ENCODE peak calls at places on chromosomes 16 and 17, in five cellular contexts. U is endothelial cell of umbilical vein, T is MM.1S, N is OCI-LY7, C is HCT116. Q is an unnamed sample.

GRCh38 chr16:1119129-1119528 is 23.1 kb upstream of the C1QTNF8 start:
- DNase-seq in U (no peak), N (no peak), C (no peak), T (no peak), Q (no peak)

GRCh38 chr17:561118-561517 is 153.5 kb downstream of the VPS53 start:
- DNase-seq in T (no peak), N (no peak), U (peak), C (no peak), Q (peak)

GRCh38 chr16:89422905-89423630 is 67.3 kb downstream of the ANKRD11 start:
- DNase-seq in C (no peak), U (no peak), T (peak), N (no peak), Q (peak)

GRCh38 chr16:88705746-88706287 is 391 bp downstream of the RNF166 start:
- DNase-seq in N (peak), C (no peak), U (peak), T (no peak), Q (no peak)

GRCh38 chr16:19227643-19228042 is 57.9 kb upstream of the CLEC19A start:
- DNase-seq in T (no peak), U (no peak), N (no peak), C (no peak), Q (no peak)

GRCh38 chr16:49495151-49495566 is 121.6 kb downstream of the C16orf78 start:
- DNase-seq in U (no peak), N (no peak), T (no peak), C (no peak), Q (no peak)

GRCh38 chr17:64058547-64059115 is 38.2 kb upstream of the ICAM2 start:
- DNase-seq in C (no peak), N (peak), T (no peak), U (no peak), Q (no peak)

GRCh38 chr17:14014647-14015046 is 54.7 kb upstream of the COX10 start:
- DNase-seq in U (no peak), T (no peak), N (no peak), C (no peak), Q (no peak)

GRCh38 chr16:86222541-86222940 is 287.8 kb upstream of the FOXF1 start:
- DNase-seq in U (no peak), C (no peak), N (no peak), T (no peak), Q (no peak)

GRCh38 chr16:83530293-83530692 is 277.5 kb upstream of the HSBP1 start:
- DNase-seq in T (no peak), U (no peak), N (no peak), C (no peak), Q (no peak)

GRCh38 chr16:4699030-4699556 is 5.7 kb downstream of the NUDT16L1 start:
- DNase-seq in U (no peak), T (no peak), C (no peak), N (no peak), Q (no peak)

GRCh38 chr16:19118938-19119431 is 5.2 kb downstream of the ITPRIPL2 start:
- DNase-seq in C (no peak), U (peak), N (no peak), T (no peak), Q (peak)

GRCh38 chr16:31061126-31061812 is 12.8 kb downstream of the ZNF668 start:
- DNase-seq in U (no peak), T (no peak), C (no peak), N (no peak), Q (no peak)

GRCh38 chr17:58521680-58522079 is 7.2 kb upstream of the MTMR4 start:
- DNase-seq in C (no peak), U (no peak), N (no peak), T (no peak), Q (no peak)

GRCh38 chr17:10286324-10286723 is 86.5 kb downstream of the MYH13 start:
- DNase-seq in T (no peak), U (no peak), C (no peak), N (no peak), Q (no peak)

GRCh38 chr17:17781591-17782424 is 55.0 kb downstream of the SREBF1 start:
- DNase-seq in C (no peak), T (no peak), U (peak), N (no peak), Q (no peak)

GRCh38 chr17:50166518-50167181 is 845 bp downstream of the SGCA start:
- DNase-seq in C (no peak), N (no peak), T (no peak), U (no peak), Q (no peak)

GRCh38 chr16:82425661-82426060 is 201.1 kb upstream of the CDH13 start:
- DNase-seq in U (no peak), C (no peak), T (no peak), N (no peak), Q (peak)

GRCh38 chr16:80687606-80688005 is 116.8 kb downstream of the CDYL2 start:
- DNase-seq in T (no peak), C (no peak), N (no peak), U (no peak), Q (no peak)

GRCh38 chr17:83125515-83126274 is 46.3 kb downstream of the METRNL start:
- DNase-seq in N (peak), U (no peak), T (no peak), C (no peak), Q (peak)

GRCh38 chr16:22318690-22319358 is 21.6 kb downstream of the POLR3E start:
- DNase-seq in N (peak), T (no peak), C (no peak), U (peak), Q (peak)

GRCh38 chr17:51322390-51323029 is 62.2 kb downstream of the UTP18 start:
- DNase-seq in U (peak), T (peak), C (peak), N (peak), Q (peak)

GRCh38 chr17:60522889-60523626 is 3.0 kb downstream of the APPBP2 start:
- DNase-seq in T (no peak), U (no peak), C (no peak), N (no peak), Q (no peak)

GRCh38 chr16:67968440-67969285 is at the start of gene SLC12A4:
- DNase-seq in N (peak), C (peak), T (peak), U (peak), Q (peak)

GRCh38 chr16:1474471-1474795 is 395 bp downstream of the CLCN7 start:
- DNase-seq in T (no peak), U (no peak), C (no peak), N (no peak), Q (no peak)

GRCh38 chr16:54720259-54720658 is 210.4 kb upstream of the IRX5 start:
- DNase-seq in N (no peak), C (no peak), U (no peak), T (no peak), Q (peak)

GRCh38 chr17:34756670-34757021 is 177.3 kb downstream of the TMEM132E start:
- DNase-seq in N (no peak), U (no peak), T (no peak), C (no peak), Q (no peak)
- H2AFZ ChIP-seq in N (no peak), U (no peak), T (no peak), C (no peak), Q (no peak)

DNA sequence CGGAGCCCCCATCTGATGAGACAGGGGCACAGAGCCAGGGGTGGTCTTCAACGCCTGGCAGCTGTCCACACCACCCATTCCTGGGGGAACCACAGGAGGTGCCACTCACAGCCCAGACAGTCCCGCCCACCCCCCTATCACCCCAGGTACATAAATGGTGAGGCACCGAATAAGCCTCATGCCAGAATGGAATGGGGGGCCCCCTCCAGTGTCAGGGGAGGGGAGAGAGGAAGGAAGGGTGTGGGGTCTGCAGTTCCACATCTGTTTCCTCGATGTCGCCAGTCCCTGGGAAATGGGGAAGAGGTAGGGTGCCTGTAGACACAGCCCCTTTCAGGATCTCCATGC is 1.7 kb downstream of the TMC6 start:
- DNase-seq in N (no peak), U (no peak), C (no peak), T (no peak), Q (no peak)
- H3K4me3 ChIP-seq in N (peak), U (peak), C (peak), T (peak), Q (no peak)

DNA sequence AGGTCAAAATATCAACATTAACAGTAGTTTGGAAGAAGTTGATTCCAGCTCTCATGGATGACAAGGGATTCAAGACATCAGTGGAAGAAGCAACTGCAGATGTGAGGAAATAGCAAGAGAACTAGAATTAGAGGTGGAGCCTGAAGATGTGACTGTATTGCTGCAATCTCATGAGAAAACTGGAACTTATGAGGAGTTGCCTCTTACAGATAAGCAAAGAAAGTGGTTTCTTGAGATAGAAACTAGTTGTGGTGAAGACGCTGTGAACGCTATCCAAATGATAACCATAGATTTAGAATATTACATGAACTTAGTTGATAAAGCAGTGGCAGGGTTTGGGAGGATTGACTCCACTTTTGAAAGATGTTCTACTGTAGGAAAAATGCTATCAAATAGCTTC is 67.8 kb downstream of the GOSR1 start:
- DNase-seq in N (no peak), C (no peak), T (no peak), U (no peak), Q (no peak)
- H2AFZ ChIP-seq in N (no peak), C (no peak), T (no peak), U (no peak), Q (no peak)

DNA sequence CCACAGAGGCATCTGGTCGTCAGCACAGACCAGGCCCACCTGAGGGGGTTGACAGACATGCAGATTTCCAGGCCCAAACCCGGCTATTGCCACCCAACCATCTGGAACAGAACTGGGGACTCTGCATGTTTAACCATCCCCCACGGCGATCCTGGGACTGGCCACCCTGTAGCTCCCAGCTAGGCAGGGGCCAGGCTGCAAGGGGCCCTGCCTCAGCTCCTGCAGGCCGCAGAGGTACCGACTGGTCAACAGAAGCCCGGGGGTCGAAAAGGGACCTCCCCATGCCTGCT is 223.5 kb upstream of the TNRC6C start:
- DNase-seq in C (no peak), T (no peak), N (no peak), U (no peak), Q (no peak)
- H3K4me3 ChIP-seq in C (no peak), T (no peak), N (no peak), U (no peak), Q (no peak)

GRCh38 chr17:80989586-80989913 is 2.1 kb upstream of the CHMP6 start:
- DNase-seq in C (no peak), T (no peak), N (no peak), U (no peak), Q (no peak)

GRCh38 chr17:80991645-80992076 is at the start of gene CHMP6:
- DNase-seq in T (peak), C (peak), U (peak), N (peak), Q (peak)

GRCh38 chr17:80992948-80993624 is 1.4 kb downstream of the CHMP6 start:
- DNase-seq in N (no peak), U (no peak), T (no peak), C (no peak), Q (no peak)

GRCh38 chr17:80990921-80991644 is 558 bp upstream of the CHMP6 start:
- DNase-seq in N (no peak), T (no peak), C (no peak), U (no peak), Q (no peak)

GRCh38 chr17:80992077-80992947 is 671 bp downstream of the CHMP6 start:
- DNase-seq in C (no peak), T (peak), U (no peak), N (no peak), Q (no peak)
- H2AFZ ChIP-seq in C (no peak), T (peak), U (peak), N (peak), Q (peak)

GRCh38 chr17:46143827-46144236 is 49.4 kb downstream of the KANSL1 start:
- DNase-seq in T (no peak), U (no peak), C (no peak), N (no peak), Q (peak)
- H3K4me3 ChIP-seq in T (no peak), U (no peak), C (no peak), N (peak), Q (no peak)